ENCODE peak calls at places on chromosome 11, in four cellular contexts. M is cardiac muscle cell, W is body of pancreas, E is ovary. Z is an unnamed sample. For H3K36me3, the result is how much of the 10 kb centered on the place peaks cover.

GRCh38 chr11:130781906-130782305 is 134.4 kb downstream of the SNX19 start:
- DNase-seq in M (no peak), E (no peak), W (no peak), Z (no peak)

GRCh38 chr11:60377737-60378136 is 595 bp upstream of the MS4A7 start:
- DNase-seq in W (peak), M (no peak), E (no peak), Z (no peak)

GRCh38 chr11:67561971-67562560 is 21.5 kb upstream of the GSTP1 start:
- DNase-seq in W (no peak), E (no peak), M (no peak), Z (no peak)

GRCh38 chr11:84117394-84117793 is 831.2 kb upstream of the CCDC90B start:
- DNase-seq in W (no peak), M (no peak), E (no peak), Z (no peak)

GRCh38 chr11:130847517-130847916 is 68.8 kb downstream of the SNX19 start:
- DNase-seq in W (no peak), M (no peak), E (no peak), Z (no peak)

GRCh38 chr11:96393753-96394348 is 4.0 kb downstream of the JRKL start:
- DNase-seq in E (no peak), W (no peak), M (peak), Z (no peak)

GRCh38 chr11:96001037-96001436 is 77.1 kb upstream of the MTMR2 start:
- DNase-seq in E (peak), W (peak), M (no peak), Z (no peak)

GRCh38 chr11:120227228-120227852 is 12.6 kb upstream of the POU2F3 start:
- DNase-seq in W (no peak), M (no peak), E (no peak), Z (no peak)

GRCh38 chr11:7514099-7514725 is 413 bp downstream of the PPFIBP2 start:
- DNase-seq in M (peak), E (no peak), W (peak), Z (no peak)

GRCh38 chr11:132126973-132127900 is 756.8 kb downstream of the NTM start:
- DNase-seq in E (no peak), M (peak), W (peak), Z (peak)

GRCh38 chr11:10450451-10451398 is 4.3 kb upstream of the AMPD3 start:
- DNase-seq in E (peak), W (peak), M (peak), Z (no peak)

GRCh38 chr11:11456896-11457295 is 103.8 kb upstream of the CSNK2A3 start:
- DNase-seq in M (no peak), W (no peak), E (no peak), Z (no peak)

GRCh38 chr11:66973956-66974585 is 1.0 kb upstream of the C11orf86 start:
- DNase-seq in W (no peak), E (no peak), M (no peak), Z (no peak)

GRCh38 chr11:9927670-9928069 is 263.8 kb downstream of the SWAP70 start:
- DNase-seq in E (no peak), M (no peak), W (no peak), Z (no peak)

GRCh38 chr11:43555811-43556210 is 124.7 kb upstream of the HSD17B12 start:
- DNase-seq in W (peak), M (peak), E (peak), Z (no peak)

GRCh38 chr11:36065436-36065835 is 121.6 kb downstream of the LDLRAD3 start:
- DNase-seq in E (no peak), W (no peak), M (no peak), Z (no peak)

GRCh38 chr11:12272821-12273617 is 104.4 kb upstream of the PARVA start:
- DNase-seq in W (peak), M (no peak), E (no peak), Z (no peak)

GRCh38 chr11:23079382-23079813 is 219.1 kb upstream of the CCDC179 start:
- DNase-seq in W (no peak), E (no peak), M (no peak), Z (no peak)

GRCh38 chr11:45664376-45665205 is 831 bp downstream of the CHST1 start:
- DNase-seq in M (peak), W (no peak), E (peak), Z (no peak)

GRCh38 chr11:73752903-73753302 is 8.0 kb downstream of the RAB6A start:
- DNase-seq in M (no peak), W (peak), E (no peak), Z (no peak)

GRCh38 chr11:111737877-111738205 is 28.3 kb downstream of the PPP2R1B start:
- DNase-seq in W (no peak), M (no peak), E (no peak), Z (no peak)

GRCh38 chr11:12942157-12942556 is 67.0 kb upstream of the RASSF10 start:
- DNase-seq in W (no peak), E (no peak), M (no peak), Z (no peak)

GRCh38 chr11:69656536-69657455 is 15.8 kb downstream of the CCND1 start:
- DNase-seq in W (no peak), E (peak), M (no peak), Z (no peak)

GRCh38 chr11:74460065-74460464 is 7.3 kb downstream of the KCNE3 start:
- DNase-seq in M (no peak), W (no peak), E (no peak), Z (no peak)

GRCh38 chr11:6219359-6219758 is 14.0 kb downstream of the C11orf42 start:
- DNase-seq in W (no peak), E (no peak), M (no peak), Z (no peak)

GRCh38 chr11:94638278-94638901 is 71.2 kb downstream of the PIWIL4 start:
- DNase-seq in E (no peak), M (no peak), W (no peak), Z (no peak)

GRCh38 chr11:4704054-4704789 is at the start of gene MMP26:
- DNase-seq in W (peak), E (no peak), M (no peak), Z (no peak)

GRCh38 chr11:46331653-46331984 is 15.6 kb upstream of the DGKZ start:
- DNase-seq in M (no peak), W (no peak), E (no peak), Z (no peak)

GRCh38 chr11:67288198-67288451 is 978 bp upstream of the ANKRD13D start:
- DNase-seq in W (no peak), M (no peak), E (no peak), Z (no peak)

GRCh38 chr11:123086315-123086714 is 24.4 kb upstream of the HSPA8 start:
- DNase-seq in M (peak), E (no peak), W (no peak), Z (no peak)

GRCh38 chr11:12143461-12144258 is 33.3 kb downstream of the MICAL2 start:
- DNase-seq in W (no peak), E (no peak), M (no peak), Z (no peak)

GRCh38 chr11:46249103-46249942 is 28.1 kb upstream of the CREB3L1 start:
- DNase-seq in W (no peak), M (no peak), E (no peak), Z (no peak)

GRCh38 chr11:28793282-28793738 is 685.1 kb downstream of the METTL15 start:
- DNase-seq in M (no peak), W (no peak), E (no peak), Z (no peak)

GRCh38 chr11:125869526-125869925 is 17.9 kb upstream of the HYLS1 start:
- DNase-seq in M (no peak), W (no peak), E (no peak), Z (no peak)

GRCh38 chr11:69280994-69281393 is 13.0 kb upstream of the MYEOV start:
- DNase-seq in W (peak), M (no peak), E (no peak), Z (no peak)

GRCh38 chr11:59901306-59901705 is 22.7 kb downstream of the OOSP3 start:
- DNase-seq in M (no peak), E (no peak), W (no peak), Z (no peak)

GRCh38 chr11:100930185-100930778 is 199.3 kb downstream of the PGR start:
- DNase-seq in W (no peak), E (no peak), M (peak), Z (no peak)

GRCh38 chr11:13291361-13291760 is 13.8 kb downstream of the BMAL1 start:
- DNase-seq in M (no peak), E (no peak), W (no peak), Z (no peak)

GRCh38 chr11:69531071-69531716 is 49.7 kb downstream of the LINC01488 start:
- DNase-seq in W (no peak), E (no peak), M (no peak), Z (no peak)

GRCh38 chr11:65888163-65888814 is at the start of gene FIBP:
- DNase-seq in E (peak), M (peak), W (peak), Z (peak)
- TF ChIP-seq CTCF in E (peak), M (peak), W (peak), Z (peak)

DNA sequence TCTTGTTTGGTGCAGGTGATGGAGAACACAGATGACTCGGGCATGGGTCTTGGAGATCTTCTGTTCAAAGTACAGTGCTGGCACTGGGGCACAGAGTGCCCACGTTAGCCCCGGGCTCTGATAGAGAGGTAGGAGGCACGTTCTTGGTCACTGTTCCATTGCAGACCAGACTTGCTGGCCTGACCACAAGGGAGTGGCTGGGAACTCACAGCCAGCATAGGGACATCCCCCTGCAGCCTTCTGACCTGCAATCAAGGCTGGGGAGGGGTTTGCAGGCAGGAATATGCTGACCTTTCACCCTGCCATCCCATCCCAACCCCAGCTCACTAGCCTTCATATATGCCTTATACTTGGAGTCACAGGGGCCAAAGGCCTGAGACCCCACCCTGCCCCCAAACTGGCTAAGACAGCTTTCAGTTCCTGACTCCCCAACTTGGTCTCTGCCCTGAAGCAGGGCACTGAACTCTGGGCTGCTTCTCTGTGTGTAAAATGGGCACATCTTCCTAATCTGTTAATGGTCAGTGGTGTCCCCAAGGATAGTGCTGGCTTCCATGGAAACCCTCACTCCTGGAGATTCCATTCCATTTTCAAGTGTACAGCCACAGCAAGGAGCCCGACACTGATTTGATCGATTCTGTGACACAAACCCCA is 4.6 kb downstream of the MRPL49 start:
- DNase-seq in E (no peak), W (no peak), M (no peak), Z (no peak)
- H3K36me3 ChIP-seq in E (under half), W (under half), M (under half), Z (half or more)

GRCh38 chr11:19117760-19118097 is 761 bp downstream of the ZDHHC13 start:
- DNase-seq in M (no peak), W (no peak), E (no peak), Z (no peak)

GRCh38 chr11:19111809-19112208 is 5.2 kb upstream of the ZDHHC13 start:
- DNase-seq in M (no peak), W (no peak), E (no peak), Z (no peak)

GRCh38 chr11:19121646-19122045 is 4.7 kb downstream of the ZDHHC13 start:
- DNase-seq in E (no peak), M (no peak), W (no peak), Z (no peak)

GRCh38 chr11:19116315-19116970 is 525 bp upstream of the ZDHHC13 start:
- DNase-seq in W (no peak), E (no peak), M (no peak), Z (no peak)

DNA sequence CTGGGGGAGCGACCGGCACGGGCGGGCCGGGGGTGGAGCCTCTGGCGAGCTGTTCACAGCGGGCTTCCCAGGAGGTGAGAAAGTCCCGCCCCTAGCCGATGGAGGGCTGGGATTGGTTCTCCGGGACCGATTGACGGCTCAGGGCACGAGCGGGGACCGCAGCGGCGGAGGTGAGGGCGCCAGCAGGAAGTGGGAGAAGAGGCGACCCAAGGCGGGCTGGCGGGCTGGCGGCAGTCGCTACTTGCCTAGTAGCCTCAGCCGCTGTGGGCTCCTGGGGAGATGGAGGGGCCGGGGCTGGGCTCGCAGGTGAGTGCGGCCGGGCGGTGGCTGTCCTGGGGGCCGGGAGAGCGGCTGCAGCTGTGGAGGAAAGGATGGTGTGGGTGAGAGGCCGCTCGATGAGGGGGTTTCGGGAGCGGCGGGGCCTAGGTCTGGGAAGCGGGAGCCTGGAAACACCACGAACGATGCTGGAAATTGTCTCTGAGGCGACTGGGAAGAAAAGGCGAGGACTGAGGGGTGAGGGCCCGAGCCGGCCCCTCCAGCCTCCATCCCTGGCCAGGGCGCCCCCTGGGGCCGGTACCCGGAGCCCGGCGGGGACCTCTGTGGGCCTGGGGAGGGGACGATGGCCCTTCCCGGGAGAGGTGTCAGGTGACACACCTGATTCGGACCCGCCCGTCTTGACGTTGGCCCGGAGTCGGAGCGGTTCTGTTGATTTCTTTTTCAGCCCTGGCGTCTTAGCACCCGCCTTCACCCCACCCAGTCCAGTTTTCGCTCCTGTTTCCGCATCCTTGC is at the start of gene ZDHHC13:
- DNase-seq in E (peak), W (peak), M (peak), Z (peak)
- TF ChIP-seq CTCF in E (no peak), W (no peak), M (peak), Z (peak)

GRCh38 chr11:1476946-1477736 is 9.4 kb downstream of the MOB2 start:
- DNase-seq in W (no peak), M (no peak), E (no peak), Z (no peak)
- H3K36me3 ChIP-seq in W (under half), M (under half), E (under half), Z (under half)

GRCh38 chr11:1567052-1567720 is 4.9 kb downstream of the DUSP8 start:
- DNase-seq in E (no peak), M (no peak), W (peak), Z (peak)
- TF ChIP-seq CTCF in E (no peak), M (no peak), W (no peak), Z (no peak)

GRCh38 chr11:44602810-44603410 is 37.4 kb downstream of the CD82 start:
- DNase-seq in M (no peak), W (no peak), E (no peak), Z (no peak)

GRCh38 chr11:44600261-44600660 is 34.8 kb downstream of the CD82 start:
- DNase-seq in W (no peak), M (no peak), E (no peak), Z (no peak)

GRCh38 chr11:44600739-44601416 is 35.4 kb downstream of the CD82 start:
- DNase-seq in E (no peak), W (no peak), M (no peak), Z (no peak)

GRCh38 chr11:44604171-44604581 is 38.7 kb downstream of the CD82 start:
- DNase-seq in E (no peak), M (no peak), W (peak), Z (no peak)

GRCh38 chr11:44601471-44602370 is 36.3 kb downstream of the CD82 start:
- DNase-seq in W (no peak), M (no peak), E (no peak), Z (no peak)
- H3K36me3 ChIP-seq in W (under half), M (under half), E (under half), Z (under half)

DNA sequence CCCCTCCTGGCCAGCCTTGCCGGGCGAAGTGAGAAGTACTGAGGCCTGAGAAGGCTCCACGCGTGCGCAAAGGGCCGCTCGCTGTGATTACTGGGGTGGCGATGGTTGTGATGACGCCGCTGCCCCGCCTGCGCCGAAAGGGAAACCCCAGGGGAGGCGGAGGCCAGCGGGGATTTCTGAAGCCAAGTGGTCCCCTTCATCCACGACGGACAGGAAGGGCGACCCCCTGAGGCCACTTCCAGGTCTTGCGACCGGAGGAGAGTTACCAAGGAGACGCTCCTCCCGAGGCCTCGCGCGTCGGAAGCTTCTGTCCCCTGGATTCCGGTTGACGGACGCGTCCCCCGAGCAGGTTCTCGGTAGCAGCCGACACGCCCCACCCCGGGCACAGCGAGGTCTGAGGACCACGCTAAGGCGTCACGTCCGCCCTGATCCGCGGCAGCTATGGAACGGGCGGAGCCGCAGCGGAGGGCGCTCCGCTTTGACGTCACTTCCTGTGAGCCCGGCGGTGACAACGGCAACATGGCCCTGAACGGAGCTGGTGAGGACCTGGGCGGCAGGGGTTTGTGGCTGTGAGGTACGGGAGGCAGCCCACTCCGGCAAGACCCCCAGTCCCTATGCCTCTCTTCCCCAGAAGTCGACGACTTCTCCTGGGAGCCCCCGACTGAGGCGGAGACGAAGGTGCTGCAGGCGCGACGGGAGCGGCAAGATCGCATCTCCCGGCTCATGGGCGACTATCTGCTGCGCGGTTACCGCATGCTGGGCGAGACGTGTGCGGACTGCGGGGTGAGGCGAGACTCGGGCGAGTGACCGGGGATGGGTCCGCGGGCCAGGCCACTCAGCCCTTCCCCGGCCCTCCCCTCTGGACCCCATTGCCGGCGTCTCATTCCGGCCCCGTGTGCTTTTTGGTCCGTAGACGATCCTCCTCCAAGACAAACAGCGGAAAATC is at the start of gene ZNRD2:
- DNase-seq in E (peak), W (peak), M (peak), Z (peak)
- TF ChIP-seq CTCF in E (peak), W (no peak), M (peak), Z (peak)

GRCh38 chr11:134158023-134158422 is 65.7 kb downstream of the NCAPD3 start:
- DNase-seq in W (no peak), E (no peak), M (no peak), Z (no peak)
- H3K36me3 ChIP-seq in W (under half), E (under half), M (under half), Z (half or more)

GRCh38 chr11:32864555-32864954 is 28.1 kb upstream of the QSER1 start:
- DNase-seq in E (no peak), W (no peak), M (no peak), Z (no peak)

GRCh38 chr11:32861850-32862577 is 30.6 kb upstream of the QSER1 start:
- DNase-seq in E (no peak), M (no peak), W (no peak), Z (no peak)

GRCh38 chr11:32858731-32859130 is 29.0 kb downstream of the PRRG4 start:
- DNase-seq in E (no peak), M (no peak), W (no peak), Z (no peak)
- TF ChIP-seq CTCF in E (no peak), M (no peak), W (no peak), Z (peak)

Z was measured in WERI-Rb-1.